ENCODE peak calls at places on chromosomes 5 and 9, in six cellular contexts. R is hepatocyte, I is H9, P is GM23248, N is neuronal stem cell, Q is GM23338. H is an unnamed sample.

GRCh38 chr9:137581361-137582285 is 2.9 kb upstream of the DPH7 start:
- DNase-seq in P (no peak), Q (no peak), R (no peak), I (no peak), N (no peak), H (no peak)

GRCh38 chr9:113764572-113764971 is 111.5 kb upstream of the ZNF618 start:
- DNase-seq in P (no peak), I (no peak), R (no peak), N (no peak), Q (no peak), H (no peak)

GRCh38 chr9:97502222-97502983 is 937 bp downstream of the TMOD1 start:
- DNase-seq in P (no peak), R (peak; percentile 23), N (peak; percentile 24), Q (peak; percentile 67), I (peak; percentile 54), H (no peak)

GRCh38 chr9:136538599-136539426 is 7.0 kb downstream of the NOTCH1 start:
- DNase-seq in I (no peak), N (no peak), P (no peak), Q (no peak), R (no peak), H (peak; percentile 63)

GRCh38 chr5:59660737-59661136 is 232.8 kb downstream of the PDE4D start:
- DNase-seq in Q (peak; percentile 38), P (peak; percentile 57), N (no peak), I (no peak), R (peak; percentile 14), H (peak; percentile 73)

GRCh38 chr9:33510264-33511183 is 13.5 kb upstream of the ANKRD18B start:
- DNase-seq in R (peak; percentile 74), I (peak; percentile 64), Q (peak; percentile 75), P (peak; percentile 82), N (no peak), H (peak; percentile 46)

GRCh38 chr9:133377721-133378216 is 1.6 kb downstream of the STKLD1 start:
- DNase-seq in Q (no peak), I (no peak), N (no peak), R (no peak), P (peak; percentile 79), H (no peak)

GRCh38 chr5:152674403-152674802 is 269.3 kb upstream of the NMUR2 start:
- DNase-seq in Q (no peak), I (no peak), P (no peak), N (no peak), R (no peak), H (no peak)

GRCh38 chr9:25724424-25724823 is 46.2 kb upstream of the TUSC1 start:
- DNase-seq in P (peak; percentile 22), I (no peak), Q (no peak), R (no peak), N (no peak), H (no peak)

GRCh38 chr5:147075187-147075586 is 159.6 kb upstream of the STK32A start:
- DNase-seq in P (no peak), N (no peak), I (no peak), R (no peak), Q (no peak), H (no peak)

GRCh38 chr9:16656432-16657169 is 213.9 kb downstream of the BNC2 start:
- DNase-seq in Q (no peak), I (no peak), P (no peak), N (no peak), R (no peak), H (no peak)

GRCh38 chr5:158821321-158821720 is 278.4 kb downstream of the EBF1 start:
- DNase-seq in N (no peak), P (no peak), R (no peak), Q (no peak), I (no peak), H (no peak)

GRCh38 chr5:168057905-168058304 is 233.5 kb upstream of the WWC1 start:
- DNase-seq in R (no peak), P (no peak), Q (peak; percentile 62), I (no peak), N (no peak), H (no peak)

GRCh38 chr5:15796557-15796956 is 296.6 kb downstream of the FBXL7 start:
- DNase-seq in I (no peak), N (no peak), Q (peak; percentile 50), R (no peak), P (no peak), H (no peak)

GRCh38 chr5:103962023-103962422 is 399.4 kb upstream of the NUDT12 start:
- DNase-seq in P (no peak), Q (no peak), N (no peak), I (no peak), R (no peak), H (no peak)

GRCh38 chr5:66151030-66151429 is 6.9 kb downstream of the SREK1 start:
- DNase-seq in I (no peak), P (peak; percentile 36), R (no peak), N (no peak), Q (no peak), H (no peak)

GRCh38 chr9:134710912-134711311 is 69.3 kb downstream of the COL5A1 start:
- DNase-seq in N (no peak), P (no peak), I (no peak), Q (no peak), R (no peak), H (no peak)

GRCh38 chr5:25964009-25964372 is 1074.4 kb downstream of the CDH9 start:
- DNase-seq in Q (no peak), R (no peak), I (no peak), N (no peak), P (no peak), H (no peak)

GRCh38 chr9:76227165-76227564 is 167.1 kb downstream of the RFK start:
- DNase-seq in P (no peak), R (no peak), Q (no peak), I (no peak), N (no peak), H (no peak)

GRCh38 chr9:81623778-81624177 is 65.6 kb downstream of the TLE1 start:
- DNase-seq in Q (no peak), I (no peak), N (no peak), R (no peak), P (no peak), H (no peak)

GRCh38 chr5:9454012-9454481 is 91.8 kb downstream of the SEMA5A start:
- DNase-seq in R (peak; percentile 56), N (no peak), I (no peak), P (peak; percentile 74), Q (no peak), H (no peak)

GRCh38 chr5:43772601-43773031 is 169.6 kb downstream of the NNT start:
- DNase-seq in P (peak; percentile 56), Q (no peak), R (no peak), N (no peak), I (no peak), H (no peak)
- H2AFZ ChIP-seq in P (peak overlapping the region; percentile 48), Q (no peak overlapping the region), R (no peak overlapping the region), N (peak overlapping the region; percentile 41), I (no peak overlapping the region), H (no peak overlapping the region)

DNA sequence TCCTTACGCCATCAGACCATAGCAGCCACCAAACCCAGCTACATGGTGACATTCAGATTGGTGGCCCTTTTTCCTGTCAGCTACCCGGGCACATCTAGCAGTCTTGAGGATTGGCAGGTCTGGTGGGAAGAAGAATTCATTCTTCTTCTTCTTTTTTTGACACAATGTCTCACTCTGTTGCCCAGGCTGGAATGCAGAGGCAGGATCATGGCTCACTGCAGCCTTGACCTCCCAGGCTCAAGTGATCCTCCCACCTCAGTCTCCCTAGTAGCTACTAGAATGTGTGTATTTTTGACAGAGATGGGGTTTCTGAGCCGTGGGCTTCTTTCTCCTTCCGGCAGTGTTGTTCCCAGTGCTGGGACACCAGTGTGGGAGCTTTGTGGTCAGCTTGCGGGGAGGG is 3.3 kb downstream of the NTMT1 start:
- DNase-seq in P (no peak), Q (no peak), I (no peak), R (no peak), N (no peak), H (no peak)
- H2AFZ ChIP-seq in P (no peak overlapping the region), Q (no peak overlapping the region), I (no peak overlapping the region), R (no peak overlapping the region), N (no peak overlapping the region), H (no peak overlapping the region)

GRCh38 chr5:56757077-56757476 is 58.3 kb upstream of the MAP3K1 start:
- DNase-seq in Q (no peak), I (no peak), R (no peak), P (peak; percentile 53), N (no peak), H (no peak)
- H2AFZ ChIP-seq in Q (no peak overlapping the region), I (no peak overlapping the region), R (no peak overlapping the region), P (no peak overlapping the region), N (no peak overlapping the region), H (no peak overlapping the region)

GRCh38 chr5:124232517-124232916 is 513.9 kb downstream of the ZNF608 start:
- DNase-seq in I (no peak), P (no peak), N (no peak), Q (no peak), R (no peak), H (no peak)

GRCh38 chr5:124236366-124237231 is 509.8 kb downstream of the ZNF608 start:
- DNase-seq in Q (no peak), R (no peak), N (no peak), I (no peak), P (peak; percentile 4), H (no peak)

GRCh38 chr5:124234022-124234899 is 512.2 kb downstream of the ZNF608 start:
- DNase-seq in R (no peak), I (no peak), P (no peak), Q (peak; percentile 25), N (no peak), H (no peak)

GRCh38 chr5:124235576-124235975 is 510.9 kb downstream of the ZNF608 start:
- DNase-seq in P (no peak), N (no peak), R (no peak), I (no peak), Q (peak; percentile 45), H (no peak)

GRCh38 chr5:124235031-124235562 is 511.3 kb downstream of the ZNF608 start:
- DNase-seq in P (no peak), I (no peak), N (no peak), R (no peak), Q (peak; percentile 10), H (no peak)
- H2AFZ ChIP-seq in P (no peak overlapping the region), I (no peak overlapping the region), N (no peak overlapping the region), R (no peak overlapping the region), Q (no peak overlapping the region), H (no peak overlapping the region)

GRCh38 chr9:127162567-127163365 is 40.3 kb upstream of the ANGPTL2 start:
- DNase-seq in Q (no peak), R (no peak), P (no peak), N (no peak), I (peak; percentile 19), H (no peak)

GRCh38 chr9:127159949-127160610 is 37.6 kb upstream of the ANGPTL2 start:
- DNase-seq in N (no peak), R (no peak), I (peak; percentile 22), Q (no peak), P (peak; percentile 16), H (no peak)

GRCh38 chr9:127161081-127161621 is 38.7 kb upstream of the ANGPTL2 start:
- DNase-seq in R (no peak), P (no peak), Q (no peak), N (no peak), I (peak; percentile 18), H (no peak)

GRCh38 chr9:127162046-127162445 is 39.6 kb upstream of the ANGPTL2 start:
- DNase-seq in Q (no peak), I (no peak), R (no peak), N (no peak), P (no peak), H (no peak)

GRCh38 chr9:127158995-127159801 is 36.8 kb upstream of the ANGPTL2 start:
- DNase-seq in Q (peak; percentile 70), N (peak; percentile 21), R (peak; percentile 82), I (peak; percentile 60), P (peak; percentile 96), H (no peak)
- H2AFZ ChIP-seq in Q (peak overlapping the region; percentile 70), N (peak overlapping the region; percentile 74), R (no peak overlapping the region), I (no peak overlapping the region), P (peak overlapping the region; percentile 4), H (no peak overlapping the region)